ENCODE peak calls at places on chromosome 5, in five cellular contexts. H is heart left ventricle, A is AG04449, D is breast epithelium, O is A549. Z is an unnamed sample.

GRCh38 chr5:94693043-94693822 is 74.8 kb downstream of the SLF1 start:
- DNase-seq in H (no peak), A (peak), D (no peak), O (no peak), Z (no peak)

GRCh38 chr5:171157233-171157632 is 151.8 kb upstream of the TLX3 start:
- DNase-seq in H (no peak), A (no peak), D (no peak), O (no peak), Z (no peak)

GRCh38 chr5:138241688-138242547 is 28.8 kb upstream of the CDC23 start:
- DNase-seq in H (peak), A (no peak), D (no peak), O (no peak), Z (no peak)

GRCh38 chr5:33363537-33363936 is 77.2 kb upstream of the TARS1 start:
- DNase-seq in H (no peak), A (no peak), D (no peak), O (no peak), Z (no peak)

GRCh38 chr5:141783599-141784296 is 94.5 kb downstream of the PCDH1 start:
- DNase-seq in H (no peak), A (no peak), D (no peak), O (no peak), Z (no peak)

GRCh38 chr5:132949151-132949550 is 14.3 kb downstream of the AFF4 start:
- DNase-seq in H (no peak), A (no peak), D (no peak), O (no peak), Z (no peak)

GRCh38 chr5:172312286-172312685 is 28.7 kb upstream of the UBTD2 start:
- DNase-seq in H (no peak), A (peak), D (no peak), O (no peak), Z (peak)

GRCh38 chr5:67206381-67207328 is 10.1 kb upstream of the CD180 start:
- DNase-seq in H (no peak), A (no peak), D (peak), O (peak), Z (peak)

GRCh38 chr5:128764910-128765309 is 200.4 kb upstream of the SLC27A6 start:
- DNase-seq in H (no peak), A (no peak), D (no peak), O (no peak), Z (no peak)

GRCh38 chr5:98458004-98458403 is 315.5 kb upstream of the RGMB start:
- DNase-seq in H (no peak), A (peak), D (no peak), O (no peak), Z (peak)

GRCh38 chr5:1767524-1768282 is 31.9 kb downstream of the MRPL36 start:
- DNase-seq in H (no peak), A (no peak), D (no peak), O (no peak), Z (no peak)

GRCh38 chr5:172901788-172902496 is 57.3 kb upstream of the RPL26L1 start:
- DNase-seq in H (no peak), A (peak), D (no peak), O (peak), Z (peak)

GRCh38 chr5:149007174-149007573 is 55.7 kb downstream of the SH3TC2 start:
- DNase-seq in H (no peak), A (peak), D (no peak), O (no peak), Z (no peak)

GRCh38 chr5:106269252-106269843 is 1401.4 kb downstream of the EFNA5 start:
- DNase-seq in H (no peak), A (no peak), D (no peak), O (no peak), Z (peak)

GRCh38 chr5:54743997-54744788 is 226.6 kb downstream of the SNX18 start:
- DNase-seq in H (no peak), A (peak), D (peak), O (no peak), Z (peak)

GRCh38 chr5:180380441-180380840 is 27.3 kb upstream of the GFPT2 start:
- DNase-seq in H (no peak), A (no peak), D (no peak), O (no peak), Z (no peak)

GRCh38 chr5:114449836-114450515 is 88.1 kb downstream of the KCNN2 start:
- DNase-seq in H (peak), A (no peak), D (peak), O (peak), Z (peak)

GRCh38 chr5:167769846-167770420 is 521.5 kb upstream of the WWC1 start:
- DNase-seq in H (no peak), A (no peak), D (no peak), O (no peak), Z (no peak)

GRCh38 chr5:116406306-116407041 is 168.1 kb downstream of the SEMA6A start:
- DNase-seq in H (no peak), A (no peak), D (no peak), O (no peak), Z (no peak)

GRCh38 chr5:88298425-88298824 is 29.8 kb upstream of the TMEM161B start:
- DNase-seq in H (no peak), A (peak), D (no peak), O (no peak), Z (no peak)

GRCh38 chr5:146007973-146008372 is 71.6 kb downstream of the SH3RF2 start:
- DNase-seq in H (no peak), A (no peak), D (no peak), O (no peak), Z (no peak)

GRCh38 chr5:10590226-10591047 is 26.6 kb downstream of the ANKRD33B start:
- DNase-seq in H (peak), A (no peak), D (no peak), O (peak), Z (no peak)

GRCh38 chr5:154196955-154197652 is 6.6 kb downstream of the GALNT10 start:
- DNase-seq in H (no peak), A (no peak), D (no peak), O (peak), Z (peak)

GRCh38 chr5:96150007-96150406 is 188.4 kb upstream of the ELL2 start:
- DNase-seq in H (no peak), A (no peak), D (no peak), O (no peak), Z (no peak)

GRCh38 chr5:172282277-172283019 is 1.1 kb downstream of the UBTD2 start:
- DNase-seq in H (no peak), A (no peak), D (no peak), O (no peak), Z (no peak)

GRCh38 chr5:172008689-172009141 is 2.3 kb upstream of the FBXW11 start:
- DNase-seq in H (no peak), A (no peak), D (no peak), O (no peak), Z (no peak)

GRCh38 chr5:106699198-106699597 is 971.5 kb downstream of the EFNA5 start:
- DNase-seq in H (no peak), A (no peak), D (no peak), O (no peak), Z (no peak)

GRCh38 chr5:528625-529511 is 4.6 kb upstream of the SLC9A3 start:
- DNase-seq in H (no peak), A (no peak), D (no peak), O (no peak), Z (no peak)

GRCh38 chr5:149319174-149319573 is 26.1 kb upstream of the GRPEL2 start:
- DNase-seq in H (no peak), A (no peak), D (no peak), O (no peak), Z (no peak)

GRCh38 chr5:63401434-63402046 is 560.7 kb downstream of the HTR1A start:
- DNase-seq in H (peak), A (no peak), D (peak), O (peak), Z (peak)

GRCh38 chr5:117738571-117738970 is 1163.9 kb upstream of the SEMA6A start:
- DNase-seq in H (no peak), A (no peak), D (no peak), O (no peak), Z (no peak)

GRCh38 chr5:111453290-111453689 is 59.0 kb downstream of the STARD4 start:
- DNase-seq in H (no peak), A (no peak), D (no peak), O (no peak), Z (no peak)

GRCh38 chr5:163407034-163407652 is 30.3 kb upstream of the CCNG1 start:
- DNase-seq in H (no peak), A (no peak), D (no peak), O (no peak), Z (peak)

GRCh38 chr5:134103998-134104612 is 10.4 kb upstream of the TCF7 start:
- DNase-seq in H (no peak), A (no peak), D (no peak), O (no peak), Z (no peak)

GRCh38 chr5:5492087-5492933 is 69.8 kb downstream of the ICE1 start:
- DNase-seq in H (no peak), A (peak), D (no peak), O (peak), Z (peak)

GRCh38 chr5:72347801-72348305 is 27.7 kb downstream of the PTCD2 start:
- DNase-seq in H (no peak), A (peak), D (no peak), O (peak), Z (peak)

GRCh38 chr5:956941-957729 is 51.5 kb upstream of the NKD2 start:
- DNase-seq in H (no peak), A (peak), D (peak), O (peak), Z (peak)

GRCh38 chr5:163433271-163433670 is 4.1 kb upstream of the CCNG1 start:
- DNase-seq in H (no peak), A (no peak), D (no peak), O (no peak), Z (no peak)

GRCh38 chr5:33403187-33403586 is 37.6 kb upstream of the TARS1 start:
- DNase-seq in H (no peak), A (no peak), D (no peak), O (no peak), Z (no peak)

GRCh38 chr5:150777685-150778084 is 872 bp upstream of the SMIM3 start:
- DNase-seq in H (no peak), A (no peak), D (no peak), O (no peak), Z (no peak)
- H3K4me3 ChIP-seq in H (peak), A (peak), D (peak), O (no peak), Z (peak)

DNA sequence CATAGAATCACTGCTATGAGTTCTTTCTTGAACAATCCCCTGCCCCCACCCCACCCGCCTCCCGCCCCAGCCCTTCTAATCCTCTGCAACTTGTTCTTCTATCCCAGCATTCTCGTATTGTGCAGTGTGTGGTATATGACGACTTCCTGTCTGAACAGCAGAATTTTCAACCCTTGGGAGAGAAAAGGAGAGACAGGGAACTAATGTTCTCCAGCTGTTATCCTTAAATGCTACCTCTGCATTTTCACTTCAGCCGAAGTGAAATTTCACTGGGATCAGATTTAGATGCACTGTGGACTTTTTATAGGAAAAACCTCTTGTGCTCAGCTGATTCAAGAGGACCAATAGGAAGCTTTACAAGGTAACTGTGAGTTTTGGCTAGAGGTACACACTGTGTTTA is 2.2 kb downstream of the FBXL7 start:
- DNase-seq in H (no peak), A (no peak), D (no peak), O (no peak), Z (no peak)
- H3K4me3 ChIP-seq in H (peak), A (peak), D (peak), O (no peak), Z (peak)

DNA sequence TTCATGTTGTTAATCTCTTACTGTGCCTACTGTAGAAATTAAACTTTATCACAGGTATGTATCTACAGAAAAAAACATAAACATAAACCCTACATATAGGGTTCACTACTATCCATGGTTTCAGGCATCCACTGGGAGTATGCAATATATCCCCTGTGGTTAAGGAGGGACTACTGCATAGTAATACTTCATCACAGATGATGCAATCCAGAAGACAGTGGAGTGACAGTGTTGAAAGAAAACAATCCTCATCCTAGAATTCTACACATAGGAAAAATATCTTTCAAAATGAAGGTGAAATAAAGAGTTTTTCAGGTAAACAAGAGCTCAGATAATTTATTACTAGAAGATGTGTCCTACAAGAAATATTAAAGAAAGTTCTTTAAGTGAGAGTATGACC is 105.9 kb downstream of the HOMER1 start:
- DNase-seq in H (no peak), A (no peak), D (no peak), O (no peak), Z (no peak)
- H3K4me3 ChIP-seq in H (no peak), A (no peak), D (no peak), O (no peak), Z (no peak)

GRCh38 chr5:77076961-77077820 is 9.9 kb downstream of the ZBED3 start:
- DNase-seq in H (peak), A (no peak), D (no peak), O (peak), Z (no peak)
- H3K4me3 ChIP-seq in H (peak), A (peak), D (peak), O (peak), Z (peak)

Z was measured in astrocyte of the cerebellum.